ENCODE peak calls at places on chromosomes 4 and X, in ten cellular contexts. E, C, Z, Y, R, U, O, Q, V and M are unnamed samples.

GRCh38 chr4:70945046-70945445 is 42.9 kb downstream of the MOB1B start:
- DNase-seq in Z (no peak), Y (no peak), E (no peak), R (no peak), Q (no peak), O (no peak), C (no peak), U (no peak), V (no peak), M (no peak)

GRCh38 chr4:3671571-3672464 is 94.4 kb upstream of the ADRA2C start:
- DNase-seq in U (peak), Y (no peak), O (no peak), V (no peak), E (no peak), C (no peak), Q (no peak), Z (peak), R (no peak), M (no peak)

GRCh38 chr4:80221161-80221560 is 23.9 kb downstream of the PRDM8 start:
- DNase-seq in Y (no peak), V (no peak), O (no peak), E (no peak), U (no peak), Z (no peak), R (no peak), Q (no peak), C (no peak), M (no peak)

GRCh38 chr4:185638548-185639301 is 103.4 kb upstream of the PDLIM3 start:
- DNase-seq in C (no peak), V (no peak), Q (no peak), U (no peak), Y (no peak), E (no peak), R (no peak), O (no peak), Z (peak), M (no peak)

GRCh38 chr4:88009871-88010270 is 2.4 kb downstream of the PKD2 start:
- DNase-seq in U (no peak), Q (no peak), R (no peak), Z (no peak), Y (no peak), O (no peak), V (no peak), E (no peak), C (no peak), M (no peak)

GRCh38 chr4:173420324-173420752 is 21.4 kb upstream of the SCRG1 start:
- DNase-seq in V (peak), O (no peak), C (peak), U (peak), E (no peak), Y (no peak), Z (no peak), R (peak), Q (no peak), M (no peak)

GRCh38 chrX:18887821-18888205 is 96.1 kb downstream of the PHKA2 start:
- DNase-seq in Z (no peak), V (no peak), E (no peak), U (no peak), O (no peak), Y (no peak), C (no peak), R (no peak), Q (no peak), M (no peak)

GRCh38 chr4:66604192-66604591 is 933.9 kb upstream of the EPHA5 start:
- DNase-seq in R (no peak), O (no peak), U (no peak), E (no peak), Q (no peak), Y (no peak), V (no peak), Z (no peak), C (no peak), M (no peak)

GRCh38 chrX:65652098-65652497 is 15.4 kb upstream of the MSN start:
- DNase-seq in Y (no peak), U (no peak), Q (no peak), R (no peak), O (no peak), E (no peak), V (no peak), Z (no peak), C (no peak), M (no peak)

GRCh38 chr4:150782311-150782710 is 200.4 kb downstream of the MAB21L2 start:
- DNase-seq in Q (no peak), O (no peak), Z (no peak), U (no peak), V (peak), Y (no peak), R (no peak), C (no peak), E (no peak), M (no peak)

GRCh38 chrX:97547873-97548578 is 664.3 kb downstream of the RPA4 start:
- DNase-seq in O (no peak), V (peak), R (peak), Q (no peak), U (peak), Y (no peak), Z (no peak), C (no peak), E (no peak), M (no peak)